ENCODE peak calls at places on chromosomes 5 and 9, in ten cellular contexts. M is prostate gland; T is tibial artery; A is pancreas; Q is heart right ventricle; H is ovary; U is heart left ventricle; L is SK-N-SH; R is CD8-positive, alpha-beta T cell; Z is esophagus squamous epithelium. D is an unnamed sample. For H3K4me1, the result is how much of the 10 kb centered on the place peaks cover.

GRCh38 chr9:124262596-124263045 is 4.9 kb downstream of the NEK6 start:
- DNase-seq in M (no peak), T (no peak), A (no peak), Q (no peak), H (no peak), U (no peak), L (no peak), R (no peak), Z (no peak), D (no peak)

GRCh38 chr9:16627967-16628366 is 242.5 kb downstream of the BNC2 start:
- DNase-seq in M (no peak), T (peak), A (no peak), Q (peak), H (peak), U (peak), L (peak), R (no peak), Z (no peak), D (peak)

GRCh38 chr5:78972654-78973428 is 12.3 kb downstream of the ARSB start:
- DNase-seq in M (peak), T (peak), A (no peak), Q (peak), H (peak), U (peak), L (peak), R (no peak), Z (no peak), D (no peak)

GRCh38 chr9:122468735-122469134 is 9.0 kb downstream of the OR1J1 start:
- DNase-seq in M (no peak), T (no peak), A (no peak), Q (no peak), H (no peak), U (no peak), L (no peak), R (no peak), Z (no peak), D (no peak)

GRCh38 chr9:129624168-129624759 is 1.7 kb upstream of the NTMT1 start:
- DNase-seq in M (no peak), T (no peak), A (no peak), Q (no peak), H (no peak), U (no peak), L (peak), R (peak), Z (no peak), D (peak)

GRCh38 chr5:132065351-132065937 is 5.0 kb downstream of the IL3 start:
- DNase-seq in M (no peak), T (no peak), A (no peak), Q (peak), H (no peak), U (peak), L (peak), R (no peak), Z (no peak), D (no peak)

GRCh38 chr9:89869774-89870173 is 265.0 kb downstream of the GADD45G start:
- DNase-seq in M (no peak), T (peak), A (no peak), Q (no peak), H (no peak), U (no peak), L (no peak), R (no peak), Z (no peak), D (no peak)

GRCh38 chr9:89562186-89562814 is 42.5 kb upstream of the GADD45G start:
- DNase-seq in M (no peak), T (no peak), A (no peak), Q (no peak), H (no peak), U (no peak), L (no peak), R (no peak), Z (no peak), D (no peak)

GRCh38 chr5:67941750-67942450 is 273.7 kb upstream of the PIK3R1 start:
- DNase-seq in M (no peak), T (no peak), A (no peak), Q (no peak), H (no peak), U (no peak), L (no peak), R (no peak), Z (no peak), D (no peak)

GRCh38 chr9:4985376-4986266 is 549 bp downstream of the JAK2 start:
- DNase-seq in M (peak), T (peak), A (peak), Q (peak), H (peak), U (peak), L (no peak), R (no peak), Z (no peak), D (peak)

GRCh38 chr9:35476596-35476995 is 13.3 kb upstream of the RUSC2 start:
- DNase-seq in M (no peak), T (no peak), A (no peak), Q (no peak), H (no peak), U (no peak), L (no peak), R (no peak), Z (no peak), D (no peak)

GRCh38 chr9:38068616-38068865 is 486 bp downstream of the SHB start:
- DNase-seq in M (peak), T (no peak), A (peak), Q (no peak), H (peak), U (peak), L (peak), R (no peak), Z (no peak), D (no peak)

GRCh38 chr5:10913846-10914245 is 152.8 kb upstream of the DAP start:
- DNase-seq in M (no peak), T (no peak), A (peak), Q (no peak), H (no peak), U (no peak), L (no peak), R (no peak), Z (no peak), D (no peak)

GRCh38 chr5:1020461-1020961 is 11.9 kb downstream of the NKD2 start:
- DNase-seq in M (no peak), T (no peak), A (no peak), Q (no peak), H (no peak), U (no peak), L (no peak), R (no peak), Z (no peak), D (peak)

GRCh38 chr5:142012186-142012785 is 541 bp downstream of the GNPDA1 start:
- DNase-seq in M (no peak), T (peak), A (peak), Q (peak), H (peak), U (peak), L (peak), R (peak), Z (no peak), D (peak)

GRCh38 chr5:30605693-30606268 is 587.7 kb upstream of the CDH6 start:
- DNase-seq in M (peak), T (no peak), A (no peak), Q (no peak), H (no peak), U (no peak), L (no peak), R (no peak), Z (no peak), D (no peak)

GRCh38 chr5:101950050-101950449 is 346.0 kb downstream of the SLCO4C1 start:
- DNase-seq in M (no peak), T (no peak), A (no peak), Q (no peak), H (no peak), U (no peak), L (no peak), R (no peak), Z (no peak), D (no peak)

GRCh38 chr5:67809589-67809988 is 406.0 kb upstream of the PIK3R1 start:
- DNase-seq in M (no peak), T (no peak), A (no peak), Q (no peak), H (no peak), U (no peak), L (no peak), R (no peak), Z (no peak), D (no peak)

GRCh38 chr9:106862115-106862945 is 636 bp upstream of the ZNF462 start:
- DNase-seq in M (peak), T (no peak), A (no peak), Q (peak), H (peak), U (peak), L (peak), R (no peak), Z (no peak), D (no peak)

GRCh38 chr5:74337252-74338100 is 303.1 kb downstream of the ENC1 start:
- DNase-seq in M (no peak), T (no peak), A (no peak), Q (no peak), H (no peak), U (no peak), L (no peak), R (no peak), Z (no peak), D (no peak)

GRCh38 chr9:92600742-92601261 is 65.0 kb upstream of the ECM2 start:
- DNase-seq in M (peak), T (no peak), A (no peak), Q (no peak), H (no peak), U (no peak), L (no peak), R (no peak), Z (no peak), D (no peak)

GRCh38 chr9:37432020-37432419 is 9.5 kb downstream of the GRHPR start:
- DNase-seq in M (no peak), T (no peak), A (no peak), Q (no peak), H (no peak), U (no peak), L (no peak), R (no peak), Z (no peak), D (no peak)

GRCh38 chr5:146016764-146017484 is 80.5 kb downstream of the SH3RF2 start:
- DNase-seq in M (no peak), T (no peak), A (no peak), Q (no peak), H (no peak), U (no peak), L (no peak), R (no peak), Z (no peak), D (no peak)

GRCh38 chr9:127803507-127804352 is 1.0 kb downstream of the FPGS start:
- DNase-seq in M (no peak), T (peak), A (peak), Q (no peak), H (no peak), U (no peak), L (peak), R (no peak), Z (no peak), D (peak)

GRCh38 chr9:100111235-100111634 is 12.2 kb downstream of the INVS start:
- DNase-seq in M (peak), T (peak), A (peak), Q (peak), H (peak), U (peak), L (no peak), R (no peak), Z (peak), D (peak)

GRCh38 chr5:38157024-38157423 is 101.3 kb upstream of the EGFLAM start:
- DNase-seq in M (no peak), T (no peak), A (no peak), Q (no peak), H (no peak), U (no peak), L (no peak), R (no peak), Z (no peak), D (no peak)

GRCh38 chr9:85040806-85041575 is 371.5 kb downstream of the NTRK2 start:
- DNase-seq in M (no peak), T (no peak), A (peak), Q (no peak), H (no peak), U (no peak), L (no peak), R (no peak), Z (no peak), D (no peak)

GRCh38 chr9:91930475-91930874 is 19.6 kb downstream of the ROR2 start:
- DNase-seq in M (no peak), T (no peak), A (no peak), Q (no peak), H (no peak), U (no peak), L (no peak), R (no peak), Z (no peak), D (no peak)

GRCh38 chr5:7813576-7813975 is 37.4 kb downstream of the CFAP90 start:
- DNase-seq in M (no peak), T (no peak), A (no peak), Q (no peak), H (no peak), U (no peak), L (no peak), R (no peak), Z (no peak), D (no peak)

GRCh38 chr5:7814816-7815215 is 36.1 kb downstream of the CFAP90 start:
- DNase-seq in M (no peak), T (no peak), A (no peak), Q (no peak), H (no peak), U (no peak), L (no peak), R (no peak), Z (no peak), D (no peak)

GRCh38 chr5:7813007-7813406 is 37.9 kb downstream of the CFAP90 start:
- DNase-seq in M (no peak), T (no peak), A (no peak), Q (no peak), H (no peak), U (no peak), L (no peak), R (no peak), Z (no peak), D (no peak)

GRCh38 chr5:7816535-7816901 is 34.4 kb downstream of the CFAP90 start:
- DNase-seq in M (no peak), T (no peak), A (no peak), Q (no peak), H (no peak), U (no peak), L (no peak), R (no peak), Z (no peak), D (no peak)

GRCh38 chr5:7815757-7816534 is 35.0 kb downstream of the CFAP90 start:
- DNase-seq in M (peak), T (peak), A (peak), Q (peak), H (peak), U (peak), L (peak), R (peak), Z (no peak), D (peak)
- H3K4me3 ChIP-seq in M (no peak), T (no peak), A (no peak), Q (no peak), H (no peak), U (no peak), L (peak), R (no peak), Z (no peak), D (no peak)

GRCh38 chr5:6737043-6737941 is 24.1 kb downstream of the TENT4A start:
- DNase-seq in M (no peak), T (no peak), A (no peak), Q (no peak), H (no peak), U (no peak), L (no peak), R (no peak), Z (no peak), D (no peak)
- H3K4me1 ChIP-seq in M (under half), T (under half), A (under half), Q (under half), H (under half), U (under half), L (under half), R (under half), Z (under half), D (under half)

DNA sequence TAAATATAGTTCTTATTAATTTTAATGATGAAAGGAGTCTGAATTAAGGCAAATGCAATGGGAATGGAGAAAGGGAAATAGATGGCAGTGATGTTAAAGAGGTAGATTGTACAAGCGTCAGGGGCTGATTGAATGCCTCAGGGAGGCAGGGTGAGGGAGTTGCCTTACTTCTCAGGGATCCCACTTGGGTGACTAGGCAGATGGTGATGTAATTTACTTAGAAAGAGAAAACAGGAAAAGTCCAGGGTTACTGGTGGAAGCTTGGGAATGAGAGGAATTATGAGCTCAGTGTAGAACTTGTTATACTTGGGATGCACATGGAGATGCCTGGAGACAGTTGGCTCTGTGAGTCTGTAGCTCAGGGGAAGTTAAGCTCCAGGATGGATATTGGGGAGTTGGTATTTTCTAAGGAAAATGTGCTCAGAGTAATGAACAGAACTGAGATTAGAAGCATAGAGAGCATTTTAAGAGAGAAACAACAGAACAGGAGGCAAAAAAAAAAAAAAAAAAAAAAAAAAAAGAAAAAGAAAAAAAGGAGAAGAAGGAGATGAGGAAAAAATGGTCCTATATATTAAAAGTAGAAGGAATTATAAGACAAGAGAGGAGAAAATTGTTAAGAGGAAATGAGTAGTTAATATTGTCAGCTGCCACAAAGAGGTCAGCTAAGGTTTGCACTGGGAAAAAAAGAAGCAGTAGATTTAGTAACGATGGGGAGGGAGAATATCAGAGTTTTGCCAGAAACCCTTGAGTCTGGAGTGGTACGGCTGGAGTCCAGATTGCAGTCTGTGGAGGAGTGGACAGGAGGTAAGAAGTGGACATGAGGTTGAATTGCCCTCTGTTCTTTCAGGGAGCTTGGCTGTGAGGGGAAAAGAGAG is 88.0 kb upstream of the ELL2 start:
- DNase-seq in M (no peak), T (no peak), A (no peak), Q (no peak), H (no peak), U (no peak), L (no peak), R (no peak), Z (no peak), D (no peak)
- TF ChIP-seq CTCF in M (no peak), T (no peak), A (no peak), Q (no peak), H (no peak), U (no peak), L (no peak), R (no peak), Z (no peak), D (no peak)

GRCh38 chr5:96614110-96614691 is 48.0 kb upstream of the CAST start:
- DNase-seq in M (peak), T (peak), A (peak), Q (peak), H (peak), U (peak), L (peak), R (no peak), Z (no peak), D (no peak)
- H3K4me3 ChIP-seq in M (no peak), T (no peak), A (no peak), Q (peak), H (no peak), U (no peak), L (peak), R (no peak), Z (no peak), D (no peak)

DNA sequence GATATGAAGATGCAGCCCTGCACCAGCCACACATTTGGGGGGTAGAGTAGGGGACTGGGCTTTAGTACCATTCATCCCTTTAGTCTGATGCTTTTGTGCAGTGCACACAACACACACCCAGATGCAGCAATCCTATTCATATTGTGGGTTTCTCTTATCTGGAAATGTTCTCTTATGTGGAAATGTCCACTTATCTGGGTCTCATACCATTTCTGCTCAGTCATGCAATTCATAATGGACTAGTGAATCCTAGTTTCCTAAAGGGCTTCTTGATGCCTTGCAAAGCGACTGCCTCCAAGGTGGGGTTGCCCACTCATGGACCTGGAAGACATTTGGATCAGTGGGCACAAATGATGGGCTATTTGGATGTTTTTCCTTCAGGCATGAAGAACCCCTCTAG is 47.8 kb downstream of the C9orf152 start:
- DNase-seq in M (no peak), T (no peak), A (no peak), Q (no peak), H (no peak), U (no peak), L (no peak), R (no peak), Z (no peak), D (no peak)
- H3K4me1 ChIP-seq in M (under half), T (under half), A (under half), Q (half or more), H (under half), U (half or more), L (under half), R (under half), Z (under half), D (under half)

GRCh38 chr9:133604214-133604613 is 5.0 kb downstream of the FAM163B start:
- DNase-seq in M (no peak), T (no peak), A (no peak), Q (no peak), H (no peak), U (no peak), L (peak), R (no peak), Z (no peak), D (no peak)
- TF ChIP-seq CTCF in M (peak), T (no peak), A (no peak), Q (no peak), H (no peak), U (no peak), L (no peak), R (peak), Z (no peak), D (no peak)

GRCh38 chr9:120922404-120923173 is 4.0 kb downstream of the TRAF1 start:
- DNase-seq in M (no peak), T (no peak), A (no peak), Q (no peak), H (no peak), U (no peak), L (no peak), R (no peak), Z (no peak), D (no peak)
- H3K4me3 ChIP-seq in M (no peak), T (no peak), A (no peak), Q (no peak), H (no peak), U (no peak), L (no peak), R (peak), Z (no peak), D (no peak)